ENCODE peak calls at places on chromosomes 11 and 22, in six cellular contexts. Y is H9, U is mesenchymal stem cell, F is IMR-90, J is neuronal stem cell, I is H1. E is an unnamed sample.
A peak's percentile ranks its signal among the peaks of the same experiment; 100 is the strongest.

GRCh38 chr11:124799384-124800225 is 601 bp downstream of the MSANTD2 start:
- DNase-seq in Y (peak; percentile 48), U (peak; percentile 56), F (peak; percentile 18), J (peak; percentile 55), I (peak; percentile 71), E (peak; percentile 57)

GRCh38 chr11:31397239-31397834 is 27.7 kb downstream of the DNAJC24 start:
- DNase-seq in Y (no peak), U (peak; percentile 36), F (peak; percentile 22), J (no peak), I (no peak), E (peak; percentile 68)

GRCh38 chr11:75679566-75679965 is 10.7 kb upstream of the MAP6 start:
- DNase-seq in Y (no peak), U (no peak), F (no peak), J (no peak), I (no peak), E (no peak)

GRCh38 chr11:73566977-73567755 is 30.7 kb downstream of the FAM168A start:
- DNase-seq in Y (no peak), U (no peak), F (peak; percentile 41), J (no peak), I (no peak), E (peak; percentile 81)

GRCh38 chr11:17979770-17980371 is 33.0 kb downstream of the SERGEF start:
- DNase-seq in Y (peak; percentile 64), U (peak; percentile 24), F (peak; percentile 5), J (peak; percentile 44), I (peak; percentile 63), E (peak; percentile 66)

GRCh38 chr11:96329419-96329818 is 13.6 kb downstream of the MAML2 start:
- DNase-seq in Y (no peak), U (no peak), F (no peak), J (no peak), I (no peak), E (peak; percentile 45)

GRCh38 chr22:45246060-45246985 is 5.6 kb upstream of the KIAA0930 start:
- DNase-seq in Y (no peak), U (peak; percentile 99), F (peak; percentile 99), J (no peak), I (no peak), E (peak; percentile 97)

GRCh38 chr11:106463154-106463553 is 385.7 kb downstream of the AASDHPPT start:
- DNase-seq in Y (no peak), U (no peak), F (no peak), J (no peak), I (no peak), E (no peak)

GRCh38 chr11:34654491-34655334 is 33.8 kb downstream of the EHF start:
- DNase-seq in Y (peak; percentile 51), U (peak; percentile 77), F (peak; percentile 66), J (no peak), I (no peak), E (no peak)

GRCh38 chr11:17762309-17762974 is 27.9 kb downstream of the KCNC1 start:
- DNase-seq in Y (no peak), U (no peak), F (no peak), J (no peak), I (no peak), E (peak; percentile 66)

GRCh38 chr11:28903716-28904115 is 795.5 kb downstream of the METTL15 start:
- DNase-seq in Y (no peak), U (no peak), F (peak; percentile 3), J (no peak), I (no peak), E (no peak)

GRCh38 chr11:65290448-65291165 is 24.1 kb upstream of the CDC42EP2 start:
- DNase-seq in Y (no peak), U (peak; percentile 100), F (peak; percentile 100), J (no peak), I (no peak), E (peak; percentile 50)

GRCh38 chr11:134845474-134846435 is 433.7 kb upstream of the B3GAT1 start:
- DNase-seq in Y (peak; percentile 20), U (no peak), F (no peak), J (no peak), I (peak; percentile 27), E (no peak)

GRCh38 chr22:17678817-17679385 is 40.3 kb downstream of the BCL2L13 start:
- DNase-seq in Y (no peak), U (no peak), F (no peak), J (no peak), I (no peak), E (peak; percentile 38)

GRCh38 chr11:64976651-64977050 is 4.7 kb upstream of the MAJIN start:
- DNase-seq in Y (no peak), U (no peak), F (no peak), J (no peak), I (no peak), E (no peak)

GRCh38 chr11:108743851-108744250 is 79.0 kb downstream of the DDX10 start:
- DNase-seq in Y (no peak), U (no peak), F (peak; percentile 64), J (no peak), I (no peak), E (no peak)

GRCh38 chr11:68460741-68461283 is at the start of gene PPP6R3:
- DNase-seq in Y (no peak), U (no peak), F (no peak), J (no peak), I (no peak), E (no peak)

GRCh38 chr11:820655-821512 is 2.2 kb downstream of the PNPLA2 start:
- DNase-seq in Y (no peak), U (peak; percentile 71), F (peak; percentile 56), J (no peak), I (no peak), E (peak; percentile 67)

GRCh38 chr22:19704355-19705015 is 9.8 kb upstream of the SEPTIN5 start:
- DNase-seq in Y (peak; percentile 33), U (no peak), F (no peak), J (no peak), I (no peak), E (no peak)

GRCh38 chr22:38718414-38718813 is 12.7 kb downstream of the GTPBP1 start:
- DNase-seq in Y (no peak), U (peak; percentile 92), F (peak; percentile 81), J (no peak), I (no peak), E (peak; percentile 83)

GRCh38 chr22:43840851-43841250 is 21.5 kb downstream of the SULT4A1 start:
- DNase-seq in Y (no peak), U (no peak), F (no peak), J (no peak), I (no peak), E (no peak)

GRCh38 chr11:124961972-124962609 is 8.1 kb downstream of the CCDC15 start:
- DNase-seq in Y (no peak), U (peak; percentile 85), F (peak; percentile 85), J (peak; percentile 49), I (no peak), E (peak; percentile 86)

GRCh38 chr11:66856496-66857233 is at the start of gene LRFN4:
- DNase-seq in Y (no peak), U (no peak), F (no peak), J (no peak), I (no peak), E (no peak)

DNA sequence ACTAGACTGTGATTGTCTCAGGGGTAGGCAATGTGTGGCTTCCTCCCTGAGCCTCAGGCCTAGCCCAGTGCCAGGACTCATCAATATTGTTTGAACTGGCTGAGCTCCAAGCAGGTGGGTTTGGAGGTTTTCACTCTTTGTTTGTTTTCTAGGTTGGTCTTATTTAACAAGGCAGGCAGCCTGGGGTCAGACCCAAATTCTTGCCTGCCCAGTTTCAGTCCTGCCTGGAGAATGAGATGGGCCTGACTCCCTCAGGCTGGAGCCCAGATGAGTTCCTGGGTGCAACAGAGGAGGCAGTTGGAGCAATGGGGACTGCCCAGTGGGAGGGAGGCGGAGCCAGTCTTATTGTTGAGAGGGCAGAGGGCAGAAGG is 28.3 kb upstream of the TP53I11 start:
- DNase-seq in Y (no peak), U (no peak), F (no peak), J (no peak), I (no peak), E (no peak)
- H2AK5ac ChIP-seq in Y (no peak overlapping the region), U (no peak overlapping the region), F (no peak overlapping the region), J (no peak overlapping the region), I (peak overlapping the region; percentile 100), E (no peak overlapping the region)

GRCh38 chr11:47870404-47870803 is 22.3 kb upstream of the NUP160 start:
- DNase-seq in Y (no peak), U (no peak), F (no peak), J (no peak), I (no peak), E (no peak)
- H2AFZ ChIP-seq in Y (no peak overlapping the region), U (no peak overlapping the region), F (no peak overlapping the region), J (no peak overlapping the region), I (no peak overlapping the region), E (no peak overlapping the region)

GRCh38 chr11:9759519-9760179 is 95.8 kb downstream of the SWAP70 start:
- DNase-seq in Y (no peak), U (peak; percentile 99), F (peak; percentile 100), J (no peak), I (no peak), E (peak; percentile 98)

GRCh38 chr11:9758676-9759518 is 95.0 kb downstream of the SWAP70 start:
- DNase-seq in Y (peak; percentile 64), U (peak; percentile 88), F (peak; percentile 64), J (no peak), I (peak; percentile 79), E (peak; percentile 89)

GRCh38 chr11:9756878-9757277 is 93.0 kb downstream of the SWAP70 start:
- DNase-seq in Y (no peak), U (no peak), F (no peak), J (no peak), I (no peak), E (no peak)

GRCh38 chr11:9756461-9756860 is 92.6 kb downstream of the SWAP70 start:
- DNase-seq in Y (no peak), U (no peak), F (no peak), J (no peak), I (no peak), E (peak; percentile 57)

DNA sequence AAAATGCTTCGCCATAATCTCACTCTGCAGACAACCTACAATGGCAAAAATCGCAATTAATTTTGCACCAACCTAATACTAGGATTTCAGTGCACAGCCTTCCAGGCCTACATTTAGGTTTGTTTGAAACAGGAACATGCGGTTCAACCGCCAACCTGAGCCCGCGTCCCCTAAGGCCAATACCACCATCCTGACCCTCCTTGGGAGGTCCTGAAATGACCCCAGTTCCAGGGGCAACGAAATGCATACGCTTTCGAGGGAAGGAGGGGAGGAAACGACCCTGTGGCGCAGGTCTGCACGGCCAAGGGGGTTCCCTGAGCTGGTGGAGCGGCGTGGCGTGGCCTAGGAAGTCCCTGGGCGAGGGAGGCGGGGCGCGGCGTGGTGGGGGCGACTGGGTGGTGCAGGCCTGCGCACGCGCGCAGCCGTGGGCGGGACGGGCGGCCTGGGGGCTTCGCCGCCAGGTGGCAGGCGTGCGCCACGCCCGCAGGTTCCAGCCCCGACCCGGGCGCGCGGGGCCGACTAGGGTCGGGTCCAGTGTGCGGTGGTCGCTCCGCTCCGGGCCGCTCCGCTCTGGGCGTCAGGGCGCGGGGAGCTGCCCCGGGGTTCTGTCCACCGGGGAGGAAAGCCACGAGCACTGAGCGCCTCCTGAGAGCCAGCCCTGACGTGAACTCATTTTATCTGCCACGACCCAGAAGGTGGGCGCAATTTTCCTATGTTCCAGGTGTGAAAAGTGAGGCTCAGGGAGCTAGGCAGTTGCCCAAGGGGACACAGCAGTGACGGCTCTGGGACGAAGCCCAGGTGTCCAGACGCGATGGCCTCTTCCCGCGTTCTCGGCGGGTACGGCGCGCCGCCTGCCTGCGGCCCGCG is 94.2 kb downstream of the SWAP70 start:
- DNase-seq in Y (peak; percentile 80), U (peak; percentile 76), F (peak; percentile 72), J (peak; percentile 74), I (peak; percentile 91), E (peak; percentile 79)
- H2AK5ac ChIP-seq in Y (no peak overlapping the region), U (peak overlapping the region; percentile 93), F (peak overlapping the region; percentile 100), J (peak overlapping the region; percentile 29), I (no peak overlapping the region), E (peak overlapping the region; percentile 3)

DNA sequence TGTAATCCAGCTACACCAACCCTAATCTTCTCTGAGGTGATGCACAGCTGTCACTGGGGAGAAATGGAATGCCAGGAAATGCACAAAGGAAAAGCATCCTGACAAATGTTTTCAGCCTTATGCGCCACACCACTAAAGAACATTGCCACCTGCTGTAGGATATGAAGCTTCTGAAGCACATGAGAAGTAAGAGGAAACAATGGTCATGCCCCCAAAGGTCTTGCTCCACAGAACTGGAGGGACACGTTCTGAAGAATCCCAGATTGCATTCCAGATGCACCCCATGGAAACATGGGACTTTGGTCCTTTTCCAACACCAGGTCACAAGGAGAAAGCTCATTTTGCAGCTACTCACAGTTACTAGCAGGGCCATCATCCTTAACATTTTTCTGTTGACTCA is 48.7 kb upstream of the ZBED5 start:
- DNase-seq in Y (no peak), U (peak; percentile 33), F (peak; percentile 56), J (no peak), I (no peak), E (peak; percentile 41)
- H2AFZ ChIP-seq in Y (no peak overlapping the region), U (no peak overlapping the region), F (peak overlapping the region; percentile 55), J (peak overlapping the region; percentile 47), I (no peak overlapping the region), E (no peak overlapping the region)